ENCODE peak calls at places on chromosomes 13 and 19, in eight cellular contexts. X is activated T-helper 1 cell treated with Interleukin-2 at 50 U/mL for 16 hours; A is activated naive CD4-positive, alpha-beta T cell treated with anti-CD3 and anti-CD28 coated beads for 36 hours; Q is NCI-H774; V is GM04504; S is endodermal cell; C is left kidney; O is activated CD4-positive, alpha-beta T cell treated with anti-CD3 and anti-CD28 coated beads, Interleukin-2, amount 50 U/mL, for 1 hour. D is an unnamed sample.

GRCh38 chr19:16371540-16371986 is 46.9 kb downstream of the KLF2 start:
- DNase-seq in X (peak; percentile 90), A (peak; percentile 93), Q (no peak), V (no peak), S (no peak), C (no peak), O (peak; percentile 89), D (peak; percentile 87)

GRCh38 chr19:56595548-56595899 is 422 bp downstream of the ZNF71 start:
- DNase-seq in X (no peak), A (no peak), Q (no peak), V (no peak), S (no peak), C (no peak), O (no peak), D (no peak)

GRCh38 chr19:47598407-47599349 is 10.3 kb upstream of the BICRA start:
- DNase-seq in X (no peak), A (no peak), Q (no peak), V (peak; percentile 93), S (peak; percentile 91), C (peak; percentile 84), O (no peak), D (peak; percentile 39)

GRCh38 chr13:43244482-43244881 is 221.1 kb downstream of the DNAJC15 start:
- DNase-seq in X (no peak), A (no peak), Q (no peak), V (no peak), S (no peak), C (no peak), O (no peak), D (no peak)

GRCh38 chr19:49106648-49107135 is 7.5 kb upstream of the LIN7B start:
- DNase-seq in X (no peak), A (peak; percentile 73), Q (peak; percentile 3), V (no peak), S (peak; percentile 92), C (peak; percentile 80), O (peak; percentile 70), D (peak; percentile 78)

GRCh38 chr13:102191951-102192461 is 209.8 kb downstream of the FGF14 start:
- DNase-seq in X (no peak), A (no peak), Q (no peak), V (no peak), S (no peak), C (no peak), O (no peak), D (no peak)

GRCh38 chr19:3476830-3477229 is 3.5 kb downstream of the SMIM24 start:
- DNase-seq in X (no peak), A (no peak), Q (no peak), V (no peak), S (no peak), C (no peak), O (no peak), D (no peak)

GRCh38 chr19:42143341-42144234 is 11.3 kb upstream of the POU2F2 start:
- DNase-seq in X (no peak), A (peak; percentile 22), Q (no peak), V (no peak), S (peak; percentile 92), C (peak; percentile 87), O (no peak), D (no peak)

GRCh38 chr19:2097330-2098327 is 914 bp downstream of the IZUMO4 start:
- DNase-seq in X (no peak), A (peak; percentile 88), Q (no peak), V (no peak), S (no peak), C (no peak), O (peak; percentile 38), D (peak; percentile 55)

GRCh38 chr19:58218899-58219298 is 9.8 kb upstream of the ZNF544 start:
- DNase-seq in X (peak; percentile 12), A (peak; percentile 60), Q (no peak), V (no peak), S (peak; percentile 76), C (no peak), O (peak; percentile 8), D (no peak)